ENCODE peak calls at places on chromosomes 1 and 21, in five cellular contexts. One of them, this sample, is unnamed.
A peak's percentile ranks its signal among the peaks of the same experiment; 100 is the strongest.

GRCh38 chr1:164337885-164338284 is 221.1 kb upstream of the PBX1 start:
- DNase-seq in fibroblast of pulmonary artery: no peak
- DNase-seq in mammary epithelial cell: no peak
- DNase-seq in GM20000: no peak
- DNase-seq in IMR-90: no peak
- DNase-seq in this sample: no peak

GRCh38 chr1:114671011-114671938 is 1.4 kb upstream of the DENND2C start:
- DNase-seq in fibroblast of pulmonary artery: peak; percentile 31
- DNase-seq in mammary epithelial cell: peak; percentile 36
- DNase-seq in GM20000: peak; percentile 36
- DNase-seq in IMR-90: peak; percentile 32
- DNase-seq in this sample: peak; percentile 27

GRCh38 chr1:58781541-58782307 is 2.1 kb downstream of the JUN start:
- DNase-seq in fibroblast of pulmonary artery: peak; percentile 82
- DNase-seq in mammary epithelial cell: peak; percentile 54
- DNase-seq in GM20000: peak; percentile 47
- DNase-seq in IMR-90: peak; percentile 69
- DNase-seq in this sample: peak; percentile 57

GRCh38 chr21:44392185-44392584 is 38.8 kb downstream of the TRPM2 start:
- DNase-seq in fibroblast of pulmonary artery: no peak
- DNase-seq in mammary epithelial cell: no peak
- DNase-seq in GM20000: no peak
- DNase-seq in IMR-90: no peak
- DNase-seq in this sample: no peak

GRCh38 chr1:110976089-110976488 is 12.4 kb upstream of the LRIF1 start:
- DNase-seq in fibroblast of pulmonary artery: no peak
- DNase-seq in mammary epithelial cell: no peak
- DNase-seq in GM20000: no peak
- DNase-seq in IMR-90: peak; percentile 33
- DNase-seq in this sample: no peak

GRCh38 chr1:62318756-62319544 is at the start of gene KANK4:
- DNase-seq in fibroblast of pulmonary artery: no peak
- DNase-seq in mammary epithelial cell: no peak
- DNase-seq in GM20000: no peak
- DNase-seq in IMR-90: no peak
- DNase-seq in this sample: no peak

GRCh38 chr1:74427676-74428075 is 84.7 kb downstream of the LRRC53 start:
- DNase-seq in fibroblast of pulmonary artery: no peak
- DNase-seq in mammary epithelial cell: peak; percentile 11
- DNase-seq in GM20000: no peak
- DNase-seq in IMR-90: peak; percentile 72
- DNase-seq in this sample: no peak

GRCh38 chr1:201267481-201268229 is 15.7 kb upstream of the PKP1 start:
- DNase-seq in fibroblast of pulmonary artery: peak; percentile 48
- DNase-seq in mammary epithelial cell: peak; percentile 93
- DNase-seq in GM20000: no peak
- DNase-seq in IMR-90: peak; percentile 85
- DNase-seq in this sample: no peak

GRCh38 chr1:234825498-234826176 is 215.7 kb upstream of the IRF2BP2 start:
- DNase-seq in fibroblast of pulmonary artery: no peak
- DNase-seq in mammary epithelial cell: no peak
- DNase-seq in GM20000: no peak
- DNase-seq in IMR-90: no peak
- DNase-seq in this sample: no peak

GRCh38 chr1:180157108-180157507 is 2.4 kb downstream of the QSOX1 start:
- DNase-seq in fibroblast of pulmonary artery: peak; percentile 38
- DNase-seq in mammary epithelial cell: no peak
- DNase-seq in GM20000: no peak
- DNase-seq in IMR-90: peak; percentile 65
- DNase-seq in this sample: no peak

GRCh38 chr1:2494323-2494693 is 18.2 kb downstream of the PLCH2 start:
- DNase-seq in fibroblast of pulmonary artery: peak; percentile 24
- DNase-seq in mammary epithelial cell: peak; percentile 97
- DNase-seq in GM20000: no peak
- DNase-seq in IMR-90: peak; percentile 45
- DNase-seq in this sample: no peak

GRCh38 chr1:6270432-6270831 is 9.5 kb upstream of the GPR153 start:
- DNase-seq in fibroblast of pulmonary artery: no peak
- DNase-seq in mammary epithelial cell: no peak
- DNase-seq in GM20000: no peak
- DNase-seq in IMR-90: no peak
- DNase-seq in this sample: no peak

GRCh38 chr1:21335750-21336168 is 45.5 kb upstream of the ECE1 start:
- DNase-seq in fibroblast of pulmonary artery: no peak
- DNase-seq in mammary epithelial cell: peak; percentile 81
- DNase-seq in GM20000: no peak
- DNase-seq in IMR-90: no peak
- DNase-seq in this sample: no peak

GRCh38 chr1:162283657-162284056 is 93.0 kb downstream of the SPATA46 start:
- DNase-seq in fibroblast of pulmonary artery: no peak
- DNase-seq in mammary epithelial cell: no peak
- DNase-seq in GM20000: no peak
- DNase-seq in IMR-90: no peak
- DNase-seq in this sample: no peak

GRCh38 chr1:20476260-20477038 is 9.6 kb downstream of the CAMK2N1 start:
- DNase-seq in fibroblast of pulmonary artery: peak; percentile 33
- DNase-seq in mammary epithelial cell: peak; percentile 42
- DNase-seq in GM20000: no peak
- DNase-seq in IMR-90: no peak
- DNase-seq in this sample: no peak

GRCh38 chr1:183589836-183590224 is 429 bp downstream of the NCF2 start:
- DNase-seq in fibroblast of pulmonary artery: no peak
- DNase-seq in mammary epithelial cell: no peak
- DNase-seq in GM20000: peak; percentile 53
- DNase-seq in IMR-90: no peak
- DNase-seq in this sample: peak; percentile 56

GRCh38 chr1:45643978-45644377 is 20.1 kb upstream of the CCDC17 start:
- DNase-seq in fibroblast of pulmonary artery: no peak
- DNase-seq in mammary epithelial cell: peak; percentile 31
- DNase-seq in GM20000: no peak
- DNase-seq in IMR-90: no peak
- DNase-seq in this sample: no peak

GRCh38 chr1:81717230-81717629 is 83.5 kb upstream of the ADGRL2 start:
- DNase-seq in fibroblast of pulmonary artery: no peak
- DNase-seq in mammary epithelial cell: peak; percentile 57
- DNase-seq in GM20000: no peak
- DNase-seq in IMR-90: no peak
- DNase-seq in this sample: no peak

GRCh38 chr1:32195972-32196823 is 4.2 kb upstream of the CCDC28B start:
- DNase-seq in fibroblast of pulmonary artery: peak; percentile 36
- DNase-seq in mammary epithelial cell: no peak
- DNase-seq in GM20000: no peak
- DNase-seq in IMR-90: peak; percentile 54
- DNase-seq in this sample: no peak

GRCh38 chr1:10943991-10944730 is 68.3 kb upstream of the TARDBP start:
- DNase-seq in fibroblast of pulmonary artery: peak; percentile 25
- DNase-seq in mammary epithelial cell: no peak
- DNase-seq in GM20000: no peak
- DNase-seq in IMR-90: no peak
- DNase-seq in this sample: no peak

GRCh38 chr1:247415423-247416361 is at the start of gene NLRP3:
- DNase-seq in fibroblast of pulmonary artery: no peak
- DNase-seq in mammary epithelial cell: peak; percentile 73
- DNase-seq in GM20000: no peak
- DNase-seq in IMR-90: no peak
- DNase-seq in this sample: no peak

GRCh38 chr1:50705041-50705440 is 255.0 kb downstream of the FAF1 start:
- DNase-seq in fibroblast of pulmonary artery: no peak
- DNase-seq in mammary epithelial cell: peak; percentile 8
- DNase-seq in GM20000: no peak
- DNase-seq in IMR-90: peak; percentile 13
- DNase-seq in this sample: no peak

GRCh38 chr1:228270032-228270431 is 62.2 kb downstream of the OBSCN start:
- DNase-seq in fibroblast of pulmonary artery: peak; percentile 80
- DNase-seq in mammary epithelial cell: no peak
- DNase-seq in GM20000: no peak
- DNase-seq in IMR-90: peak; percentile 81
- DNase-seq in this sample: no peak

GRCh38 chr1:90074555-90075315 is 79.8 kb downstream of the ZNF326 start:
- DNase-seq in fibroblast of pulmonary artery: no peak
- DNase-seq in mammary epithelial cell: no peak
- DNase-seq in GM20000: no peak
- DNase-seq in IMR-90: no peak
- DNase-seq in this sample: no peak

GRCh38 chr1:238336531-238336930 is 445.8 kb upstream of the ZP4 start:
- DNase-seq in fibroblast of pulmonary artery: no peak
- DNase-seq in mammary epithelial cell: peak; percentile 13
- DNase-seq in GM20000: no peak
- DNase-seq in IMR-90: no peak
- DNase-seq in this sample: no peak

GRCh38 chr1:26771643-26772321 is 16.0 kb upstream of the PIGV start:
- DNase-seq in fibroblast of pulmonary artery: peak; percentile 95
- DNase-seq in mammary epithelial cell: peak; percentile 90
- DNase-seq in GM20000: peak; percentile 32
- DNase-seq in IMR-90: peak; percentile 99
- DNase-seq in this sample: peak; percentile 49

GRCh38 chr1:66732407-66733166 is 19.7 kb upstream of the DYNLT5 start:
- DNase-seq in fibroblast of pulmonary artery: no peak
- DNase-seq in mammary epithelial cell: peak; percentile 6
- DNase-seq in GM20000: no peak
- DNase-seq in IMR-90: peak; percentile 26
- DNase-seq in this sample: no peak

GRCh38 chr1:161072751-161073449 is 3.2 kb upstream of the ARHGAP30 start:
- DNase-seq in fibroblast of pulmonary artery: no peak
- DNase-seq in mammary epithelial cell: no peak
- DNase-seq in GM20000: no peak
- DNase-seq in IMR-90: no peak
- DNase-seq in this sample: no peak

GRCh38 chr1:161074676-161075368 is 5.1 kb upstream of the ARHGAP30 start:
- DNase-seq in fibroblast of pulmonary artery: no peak
- DNase-seq in mammary epithelial cell: peak; percentile 98
- DNase-seq in GM20000: no peak
- DNase-seq in IMR-90: no peak
- DNase-seq in this sample: no peak

GRCh38 chr1:161071886-161072371 is 2.2 kb upstream of the ARHGAP30 start:
- DNase-seq in fibroblast of pulmonary artery: peak; percentile 60
- DNase-seq in mammary epithelial cell: no peak
- DNase-seq in GM20000: peak; percentile 86
- DNase-seq in IMR-90: no peak
- DNase-seq in this sample: peak; percentile 82

GRCh38 chr1:161076410-161076809 is 6.7 kb upstream of the ARHGAP30 start:
- DNase-seq in fibroblast of pulmonary artery: no peak
- DNase-seq in mammary epithelial cell: peak; percentile 56
- DNase-seq in GM20000: no peak
- DNase-seq in IMR-90: no peak
- DNase-seq in this sample: no peak

GRCh38 chr1:161073474-161074121 is 3.9 kb upstream of the ARHGAP30 start:
- DNase-seq in fibroblast of pulmonary artery: no peak
- DNase-seq in mammary epithelial cell: peak; percentile 73
- DNase-seq in GM20000: no peak
- DNase-seq in IMR-90: no peak
- DNase-seq in this sample: no peak
- TF ChIP-seq CTCF in fibroblast of pulmonary artery: no peak
- TF ChIP-seq CTCF in mammary epithelial cell: peak; percentile 10
- TF ChIP-seq CTCF in GM20000: no peak
- TF ChIP-seq CTCF in IMR-90: no peak
- TF ChIP-seq CTCF in this sample: no peak

DNA sequence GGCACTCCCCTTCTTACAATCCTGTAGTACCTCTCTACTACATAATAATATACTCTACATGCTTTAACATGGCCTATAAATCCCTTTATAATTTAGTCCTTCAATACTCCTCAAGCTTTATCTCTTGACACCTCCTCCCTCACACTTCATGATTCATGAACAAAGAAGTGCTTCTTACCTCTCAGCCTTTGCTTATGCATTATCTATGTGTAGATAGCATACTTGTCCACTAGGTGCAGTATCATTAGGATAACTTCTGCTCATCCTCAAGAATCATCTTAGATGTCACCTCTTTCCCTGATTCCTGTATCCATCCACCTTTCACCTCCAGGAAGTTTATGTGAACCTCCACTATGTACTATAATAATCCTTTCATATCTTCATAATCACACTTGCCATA is 74.4 kb downstream of the COL24A1 start:
- DNase-seq in fibroblast of pulmonary artery: no peak
- DNase-seq in mammary epithelial cell: no peak
- DNase-seq in GM20000: no peak
- DNase-seq in IMR-90: no peak
- DNase-seq in this sample: no peak
- TF ChIP-seq CTCF in fibroblast of pulmonary artery: peak; percentile 31
- TF ChIP-seq CTCF in mammary epithelial cell: peak; percentile 38
- TF ChIP-seq CTCF in GM20000: no peak
- TF ChIP-seq CTCF in IMR-90: peak; percentile 9
- TF ChIP-seq CTCF in this sample: no peak

GRCh38 chr1:212721388-212722247 is 22.0 kb upstream of the BATF3 start:
- DNase-seq in fibroblast of pulmonary artery: peak; percentile 66
- DNase-seq in mammary epithelial cell: peak; percentile 40
- DNase-seq in GM20000: no peak
- DNase-seq in IMR-90: peak; percentile 84
- DNase-seq in this sample: no peak

GRCh38 chr1:212713465-212714136 is 14.0 kb upstream of the BATF3 start:
- DNase-seq in fibroblast of pulmonary artery: no peak
- DNase-seq in mammary epithelial cell: no peak
- DNase-seq in GM20000: no peak
- DNase-seq in IMR-90: no peak
- DNase-seq in this sample: no peak

GRCh38 chr1:212722270-212722945 is 22.8 kb upstream of the BATF3 start:
- DNase-seq in fibroblast of pulmonary artery: no peak
- DNase-seq in mammary epithelial cell: no peak
- DNase-seq in GM20000: no peak
- DNase-seq in IMR-90: no peak
- DNase-seq in this sample: no peak

GRCh38 chr1:212719633-212720032 is 20.0 kb upstream of the BATF3 start:
- DNase-seq in fibroblast of pulmonary artery: no peak
- DNase-seq in mammary epithelial cell: no peak
- DNase-seq in GM20000: no peak
- DNase-seq in IMR-90: no peak
- DNase-seq in this sample: no peak

GRCh38 chr1:212718499-212718898 is 18.9 kb upstream of the BATF3 start:
- DNase-seq in fibroblast of pulmonary artery: peak; percentile 23
- DNase-seq in mammary epithelial cell: no peak
- DNase-seq in GM20000: no peak
- DNase-seq in IMR-90: peak; percentile 43
- DNase-seq in this sample: no peak
- TF ChIP-seq CTCF in fibroblast of pulmonary artery: peak; percentile 16
- TF ChIP-seq CTCF in mammary epithelial cell: no peak
- TF ChIP-seq CTCF in GM20000: no peak
- TF ChIP-seq CTCF in IMR-90: peak; percentile 24
- TF ChIP-seq CTCF in this sample: no peak

DNA sequence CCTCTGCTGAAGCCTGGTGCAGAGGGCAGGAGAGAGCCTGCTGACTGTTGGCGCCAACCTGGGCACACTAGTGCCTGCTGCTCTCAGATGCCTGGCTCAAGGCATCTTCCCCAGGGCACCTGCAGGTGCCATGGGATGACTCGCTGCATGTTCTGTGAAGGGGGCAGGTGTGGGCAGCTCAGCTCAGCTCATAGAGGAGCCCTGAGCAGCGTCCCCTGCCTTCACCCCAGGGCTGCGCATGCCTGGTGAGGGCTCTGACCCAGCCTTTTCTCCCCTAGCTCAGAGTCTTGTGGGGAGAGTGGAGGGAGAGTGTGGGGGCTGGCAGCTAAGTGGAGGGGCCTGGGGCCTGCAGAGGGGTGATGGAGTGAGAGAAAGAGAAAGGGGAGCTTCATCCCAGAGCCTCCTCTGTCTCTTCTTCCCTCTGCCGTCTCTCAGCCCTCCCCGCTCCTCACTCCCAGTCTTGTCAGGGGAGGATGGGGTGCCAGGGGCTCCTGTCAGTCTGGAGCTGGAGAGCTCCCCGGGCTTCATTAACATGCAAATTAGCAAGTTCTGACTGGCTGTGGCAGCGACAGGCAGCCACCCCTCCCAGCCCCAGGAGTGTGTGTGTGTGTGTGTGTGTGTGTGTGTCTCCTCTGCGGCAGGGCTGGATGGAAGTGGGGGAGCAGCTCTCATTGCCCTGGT is 33.8 kb downstream of the FOXO6 start:
- DNase-seq in fibroblast of pulmonary artery: no peak
- DNase-seq in mammary epithelial cell: peak; percentile 21
- DNase-seq in GM20000: no peak
- DNase-seq in IMR-90: no peak
- DNase-seq in this sample: no peak
- TF ChIP-seq CTCF in fibroblast of pulmonary artery: no peak
- TF ChIP-seq CTCF in mammary epithelial cell: no peak
- TF ChIP-seq CTCF in GM20000: no peak
- TF ChIP-seq CTCF in IMR-90: no peak
- TF ChIP-seq CTCF in this sample: no peak